ENCODE peak calls at places on chromosomes 13 and 19, in six cellular contexts. Y is T-helper 1 cell; N is activated CD4-positive, alpha-beta T cell treated with anti-CD3 and anti-CD28 coated beads, Interleukin-2, amount 10 ng/mL, durations not matched to agents 7 days and 5 days; V is naive thymus-derived CD8-positive, alpha-beta T cell; G is NCI-H2171 treated with DMSO at 0.1 percent for 48 hours; Q is mucosa of gallbladder. O is an unnamed sample.

GRCh38 chr13:36357692-36358091 is 11.5 kb upstream of the SPART start:
- DNase-seq in Y (no peak), N (no peak), V (no peak), G (no peak), Q (peak), O (no peak)

GRCh38 chr13:35164324-35164932 is 222.4 kb downstream of the NBEA start:
- DNase-seq in Y (peak), N (no peak), V (no peak), G (peak), Q (no peak), O (no peak)

GRCh38 chr13:50810998-50811397 is 32.5 kb downstream of the DLEU7 start:
- DNase-seq in Y (no peak), N (no peak), V (no peak), G (no peak), Q (no peak), O (no peak)

GRCh38 chr13:36526897-36527296 is 94.6 kb downstream of the CCNA1 start:
- DNase-seq in Y (no peak), N (no peak), V (no peak), G (no peak), Q (no peak), O (no peak)

GRCh38 chr19:28569132-28570114 is 643.5 kb downstream of the UQCRFS1 start:
- DNase-seq in Y (no peak), N (no peak), V (no peak), G (no peak), Q (no peak), O (no peak)

GRCh38 chr19:21912654-21913053 is 76.7 kb upstream of the ZNF43 start:
- DNase-seq in Y (no peak), N (no peak), V (no peak), G (no peak), Q (no peak), O (no peak)

GRCh38 chr19:18450934-18451836 is 13.3 kb upstream of the ISYNA1 start:
- DNase-seq in Y (peak), N (peak), V (peak), G (peak), Q (peak), O (peak)

GRCh38 chr19:48274173-48274572 is 4.3 kb downstream of the ZNF114 start:
- DNase-seq in Y (no peak), N (no peak), V (no peak), G (no peak), Q (no peak), O (no peak)